ENCODE peak calls at places on chromosomes 4 and X, in six cellular contexts. I is body of pancreas, V is right atrium auricular region, E is ovary, R is neural progenitor cell, O is AG04450. H is an unnamed sample.

GRCh38 chr4:167897116-167897515 is 195.2 kb upstream of the ANXA10 start:
- DNase-seq in V (no peak), I (no peak), O (peak), R (peak), E (no peak), H (peak)

GRCh38 chr4:124783847-124784246 is 71.3 kb upstream of the ANKRD50 start:
- DNase-seq in O (peak), E (no peak), I (no peak), V (no peak), R (no peak), H (no peak)

GRCh38 chrX:3142259-3143042 is 101.2 kb downstream of the ARSF start:
- DNase-seq in V (no peak), I (no peak), R (no peak), O (no peak), E (no peak), H (no peak)

GRCh38 chrX:71017396-71017939 is 50.7 kb downstream of the SNX12 start:
- DNase-seq in R (no peak), I (no peak), V (no peak), E (no peak), O (no peak), H (no peak)

GRCh38 chrX:25427873-25428555 is 412.2 kb upstream of the ARX start:
- DNase-seq in R (peak), E (no peak), O (no peak), I (no peak), V (no peak), H (peak)

GRCh38 chrX:112840382-112841113 is at the start of gene AMOT:
- DNase-seq in E (peak), V (peak), O (no peak), R (peak), I (peak), H (peak)

GRCh38 chrX:109740076-109740809 is 7.2 kb upstream of the ACSL4 start:
- DNase-seq in V (no peak), O (no peak), I (peak), R (no peak), E (no peak), H (no peak)

GRCh38 chr4:36719425-36719824 is 438.0 kb downstream of the DTHD1 start:
- DNase-seq in R (no peak), I (no peak), O (no peak), E (no peak), V (no peak), H (no peak)

GRCh38 chr4:77797239-77797638 is 21.9 kb downstream of the CNOT6L start:
- DNase-seq in E (no peak), O (no peak), R (no peak), I (no peak), V (no peak), H (no peak)

GRCh38 chrX:153582896-153583295 is 16.0 kb downstream of the CCNQ start:
- DNase-seq in I (no peak), O (no peak), V (no peak), R (peak), E (no peak), H (no peak)

GRCh38 chr4:8201341-8201781 is 2.3 kb downstream of the SH3TC1 start:
- DNase-seq in I (no peak), R (no peak), O (no peak), E (no peak), V (no peak), H (no peak)
- H3K27ac ChIP-seq in I (no peak), R (no peak), O (no peak), E (no peak), V (peak), H (no peak)

DNA sequence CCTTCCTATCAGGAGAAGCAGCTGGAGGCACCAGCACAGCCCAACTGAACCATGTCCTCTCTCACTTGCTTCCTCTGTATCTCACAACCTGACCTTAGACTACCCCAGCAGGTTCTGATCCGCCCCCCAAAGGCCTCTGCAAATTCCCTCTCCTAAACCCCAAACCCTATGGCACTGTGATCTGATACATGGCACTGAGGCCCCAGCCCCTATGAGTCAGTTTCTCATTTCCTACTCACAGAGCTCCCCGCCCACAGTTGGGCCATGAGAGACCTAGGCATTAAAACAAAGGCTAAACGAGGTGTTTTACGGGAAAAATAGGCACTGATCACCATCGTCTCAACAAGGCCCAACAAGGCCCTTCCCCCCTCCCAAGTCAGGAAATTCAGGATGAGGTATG is 19.1 kb downstream of the SASH3 start:
- DNase-seq in O (no peak), E (no peak), I (no peak), V (no peak), R (no peak), H (no peak)
- H3K27ac ChIP-seq in O (no peak), E (no peak), I (no peak), V (no peak), R (no peak), H (no peak)

GRCh38 chr4:176189891-176190795 is 5.2 kb downstream of the SPATA4 start:
- DNase-seq in O (no peak), R (no peak), V (no peak), I (no peak), E (no peak), H (no peak)
- H3K27ac ChIP-seq in O (no peak), R (no peak), V (no peak), I (no peak), E (no peak), H (no peak)

GRCh38 chr4:41268024-41268423 is 11.3 kb downstream of the UCHL1 start:
- DNase-seq in I (no peak), O (no peak), V (no peak), R (no peak), E (no peak), H (no peak)
- H3K27ac ChIP-seq in I (no peak), O (no peak), V (no peak), R (no peak), E (no peak), H (no peak)

GRCh38 chrX:136065044-136065671 is 79.9 kb downstream of the SLC9A6 start:
- DNase-seq in V (no peak), E (no peak), R (no peak), O (no peak), I (no peak), H (no peak)
- H3K27ac ChIP-seq in V (peak), E (no peak), R (no peak), O (no peak), I (no peak), H (no peak)